ENCODE peak calls at places on chromosomes 12 and 14, in ten cellular contexts. One of them, this sample, is unnamed.

GRCh38 chr12:4153343-4153892 is 120.1 kb upstream of the CCND2 start:
- DNase-seq in IMR-90: no peak
- DNase-seq in neural progenitor cell: no peak
- DNase-seq in upper lobe of right lung: no peak
- DNase-seq in BJ: no peak
- DNase-seq in CD8-positive, alpha-beta T cell: no peak
- DNase-seq in HAP-1: no peak
- DNase-seq in uterus: no peak
- DNase-seq in GM12865: peak; percentile 95
- DNase-seq in H7: no peak
- DNase-seq in this sample: no peak

GRCh38 chr12:29537292-29537691 is 39.8 kb upstream of the OVCH1 start:
- DNase-seq in HAP-1: no peak
- DNase-seq in uterus: no peak
- DNase-seq in BJ: no peak
- DNase-seq in upper lobe of right lung: no peak
- DNase-seq in CD8-positive, alpha-beta T cell: no peak
- DNase-seq in neural progenitor cell: no peak
- DNase-seq in H7: no peak
- DNase-seq in IMR-90: peak; percentile 85
- DNase-seq in GM12865: no peak
- DNase-seq in this sample: no peak

GRCh38 chr14:24232645-24233537 is at the start of gene GMPR2:
- DNase-seq in upper lobe of right lung: no peak
- DNase-seq in neural progenitor cell: no peak
- DNase-seq in H7: peak; percentile 66
- DNase-seq in CD8-positive, alpha-beta T cell: no peak
- DNase-seq in GM12865: peak; percentile 43
- DNase-seq in HAP-1: peak; percentile 86
- DNase-seq in IMR-90: no peak
- DNase-seq in uterus: no peak
- DNase-seq in BJ: no peak
- DNase-seq in this sample: no peak

GRCh38 chr14:22972313-22972930 is 9.9 kb downstream of the AJUBA start:
- DNase-seq in IMR-90: no peak
- DNase-seq in HAP-1: no peak
- DNase-seq in upper lobe of right lung: no peak
- DNase-seq in H7: no peak
- DNase-seq in BJ: no peak
- DNase-seq in uterus: no peak
- DNase-seq in neural progenitor cell: no peak
- DNase-seq in CD8-positive, alpha-beta T cell: no peak
- DNase-seq in GM12865: no peak
- DNase-seq in this sample: no peak

GRCh38 chr14:81716953-81717352 is 183.3 kb upstream of the SEL1L start:
- DNase-seq in upper lobe of right lung: no peak
- DNase-seq in BJ: no peak
- DNase-seq in H7: no peak
- DNase-seq in CD8-positive, alpha-beta T cell: no peak
- DNase-seq in IMR-90: no peak
- DNase-seq in GM12865: no peak
- DNase-seq in uterus: no peak
- DNase-seq in HAP-1: no peak
- DNase-seq in neural progenitor cell: no peak
- DNase-seq in this sample: no peak

GRCh38 chr14:52325632-52326031 is 11.5 kb downstream of the PTGER2 start:
- DNase-seq in BJ: no peak
- DNase-seq in uterus: no peak
- DNase-seq in IMR-90: peak; percentile 92
- DNase-seq in upper lobe of right lung: no peak
- DNase-seq in GM12865: no peak
- DNase-seq in neural progenitor cell: no peak
- DNase-seq in HAP-1: no peak
- DNase-seq in CD8-positive, alpha-beta T cell: no peak
- DNase-seq in H7: no peak
- DNase-seq in this sample: peak; percentile 62

GRCh38 chr14:69827560-69827959 is 30.5 kb upstream of the SLC10A1 start:
- DNase-seq in upper lobe of right lung: no peak
- DNase-seq in IMR-90: no peak
- DNase-seq in uterus: no peak
- DNase-seq in HAP-1: no peak
- DNase-seq in H7: no peak
- DNase-seq in CD8-positive, alpha-beta T cell: no peak
- DNase-seq in BJ: no peak
- DNase-seq in neural progenitor cell: no peak
- DNase-seq in GM12865: no peak
- DNase-seq in this sample: no peak

GRCh38 chr12:5524116-5524768 is 92.3 kb downstream of the NTF3 start:
- DNase-seq in IMR-90: no peak
- DNase-seq in GM12865: no peak
- DNase-seq in uterus: no peak
- DNase-seq in CD8-positive, alpha-beta T cell: no peak
- DNase-seq in neural progenitor cell: no peak
- DNase-seq in HAP-1: no peak
- DNase-seq in upper lobe of right lung: no peak
- DNase-seq in BJ: no peak
- DNase-seq in H7: no peak
- DNase-seq in this sample: no peak

GRCh38 chr14:104085032-104085888 is at the start of gene ASPG:
- DNase-seq in neural progenitor cell: peak; percentile 79
- DNase-seq in uterus: peak; percentile 61
- DNase-seq in BJ: no peak
- DNase-seq in HAP-1: no peak
- DNase-seq in upper lobe of right lung: peak; percentile 74
- DNase-seq in CD8-positive, alpha-beta T cell: no peak
- DNase-seq in GM12865: no peak
- DNase-seq in IMR-90: no peak
- DNase-seq in H7: peak; percentile 99
- DNase-seq in this sample: no peak

GRCh38 chr14:69316449-69317391 is 56.8 kb downstream of the GALNT16 start:
- DNase-seq in neural progenitor cell: no peak
- DNase-seq in BJ: peak; percentile 97
- DNase-seq in H7: peak; percentile 44
- DNase-seq in uterus: peak; percentile 75
- DNase-seq in HAP-1: no peak
- DNase-seq in GM12865: no peak
- DNase-seq in IMR-90: peak; percentile 98
- DNase-seq in CD8-positive, alpha-beta T cell: no peak
- DNase-seq in upper lobe of right lung: peak; percentile 61
- DNase-seq in this sample: peak; percentile 98

GRCh38 chr14:33840797-33841196 is 110.1 kb downstream of the EGLN3 start:
- DNase-seq in upper lobe of right lung: no peak
- DNase-seq in BJ: no peak
- DNase-seq in uterus: no peak
- DNase-seq in neural progenitor cell: no peak
- DNase-seq in IMR-90: no peak
- DNase-seq in CD8-positive, alpha-beta T cell: no peak
- DNase-seq in HAP-1: no peak
- DNase-seq in GM12865: no peak
- DNase-seq in H7: no peak
- DNase-seq in this sample: no peak

GRCh38 chr14:74882103-74882920 is 596 bp downstream of the DLST start:
- DNase-seq in GM12865: peak; percentile 41
- DNase-seq in uterus: peak; percentile 33
- DNase-seq in HAP-1: peak; percentile 45
- DNase-seq in upper lobe of right lung: peak; percentile 79
- DNase-seq in H7: peak; percentile 81
- DNase-seq in CD8-positive, alpha-beta T cell: peak; percentile 36
- DNase-seq in neural progenitor cell: peak; percentile 65
- DNase-seq in IMR-90: peak; percentile 41
- DNase-seq in BJ: no peak
- DNase-seq in this sample: no peak

GRCh38 chr12:30200864-30201263 is 417.1 kb upstream of the TMTC1 start:
- DNase-seq in GM12865: no peak
- DNase-seq in uterus: no peak
- DNase-seq in IMR-90: no peak
- DNase-seq in CD8-positive, alpha-beta T cell: no peak
- DNase-seq in neural progenitor cell: no peak
- DNase-seq in H7: peak; percentile 59
- DNase-seq in HAP-1: no peak
- DNase-seq in BJ: no peak
- DNase-seq in upper lobe of right lung: no peak
- DNase-seq in this sample: no peak

GRCh38 chr12:124565656-124566180 is 1.7 kb downstream of the NCOR2 start:
- DNase-seq in BJ: no peak
- DNase-seq in GM12865: no peak
- DNase-seq in CD8-positive, alpha-beta T cell: no peak
- DNase-seq in IMR-90: no peak
- DNase-seq in upper lobe of right lung: no peak
- DNase-seq in neural progenitor cell: no peak
- DNase-seq in uterus: peak; percentile 33
- DNase-seq in HAP-1: peak; percentile 47
- DNase-seq in H7: peak; percentile 84
- DNase-seq in this sample: no peak

GRCh38 chr12:11653215-11653753 is 3.8 kb downstream of the ETV6 start:
- DNase-seq in upper lobe of right lung: no peak
- DNase-seq in IMR-90: peak; percentile 43
- DNase-seq in H7: no peak
- DNase-seq in uterus: no peak
- DNase-seq in HAP-1: no peak
- DNase-seq in neural progenitor cell: no peak
- DNase-seq in GM12865: peak; percentile 88
- DNase-seq in BJ: no peak
- DNase-seq in CD8-positive, alpha-beta T cell: no peak
- DNase-seq in this sample: no peak

GRCh38 chr12:71455028-71455737 is 15.6 kb downstream of the LGR5 start:
- DNase-seq in upper lobe of right lung: no peak
- DNase-seq in CD8-positive, alpha-beta T cell: no peak
- DNase-seq in uterus: no peak
- DNase-seq in IMR-90: no peak
- DNase-seq in HAP-1: no peak
- DNase-seq in neural progenitor cell: peak; percentile 41
- DNase-seq in GM12865: no peak
- DNase-seq in BJ: no peak
- DNase-seq in H7: no peak
- DNase-seq in this sample: no peak

GRCh38 chr12:124236651-124237050 is 58.2 kb upstream of the RFLNA start:
- DNase-seq in CD8-positive, alpha-beta T cell: no peak
- DNase-seq in neural progenitor cell: no peak
- DNase-seq in GM12865: no peak
- DNase-seq in IMR-90: peak; percentile 63
- DNase-seq in H7: no peak
- DNase-seq in uterus: no peak
- DNase-seq in BJ: peak; percentile 38
- DNase-seq in HAP-1: no peak
- DNase-seq in upper lobe of right lung: no peak
- DNase-seq in this sample: peak; percentile 73

GRCh38 chr14:55129428-55130193 is 559 bp downstream of the LGALS3 start:
- DNase-seq in IMR-90: peak; percentile 74
- DNase-seq in upper lobe of right lung: peak; percentile 86
- DNase-seq in GM12865: peak; percentile 74
- DNase-seq in HAP-1: peak; percentile 66
- DNase-seq in neural progenitor cell: peak; percentile 53
- DNase-seq in H7: peak; percentile 86
- DNase-seq in BJ: no peak
- DNase-seq in uterus: peak; percentile 68
- DNase-seq in CD8-positive, alpha-beta T cell: peak; percentile 18
- DNase-seq in this sample: peak; percentile 12
- H3K4me3 ChIP-seq in IMR-90: peak overlapping the region; percentile 78
- H3K4me3 ChIP-seq in upper lobe of right lung: peak overlapping the region; percentile 82
- H3K4me3 ChIP-seq in GM12865: peak overlapping the region; percentile 62
- H3K4me3 ChIP-seq in HAP-1: peak overlapping the region; percentile 38
- H3K4me3 ChIP-seq in neural progenitor cell: peak overlapping the region; percentile 66
- H3K4me3 ChIP-seq in H7: peak overlapping the region; percentile 53
- H3K4me3 ChIP-seq in BJ: peak overlapping the region; percentile 83
- H3K4me3 ChIP-seq in uterus: peak overlapping the region; percentile 82
- H3K4me3 ChIP-seq in CD8-positive, alpha-beta T cell: peak overlapping the region; percentile 46
- H3K4me3 ChIP-seq in this sample: peak overlapping the region; percentile 73

DNA sequence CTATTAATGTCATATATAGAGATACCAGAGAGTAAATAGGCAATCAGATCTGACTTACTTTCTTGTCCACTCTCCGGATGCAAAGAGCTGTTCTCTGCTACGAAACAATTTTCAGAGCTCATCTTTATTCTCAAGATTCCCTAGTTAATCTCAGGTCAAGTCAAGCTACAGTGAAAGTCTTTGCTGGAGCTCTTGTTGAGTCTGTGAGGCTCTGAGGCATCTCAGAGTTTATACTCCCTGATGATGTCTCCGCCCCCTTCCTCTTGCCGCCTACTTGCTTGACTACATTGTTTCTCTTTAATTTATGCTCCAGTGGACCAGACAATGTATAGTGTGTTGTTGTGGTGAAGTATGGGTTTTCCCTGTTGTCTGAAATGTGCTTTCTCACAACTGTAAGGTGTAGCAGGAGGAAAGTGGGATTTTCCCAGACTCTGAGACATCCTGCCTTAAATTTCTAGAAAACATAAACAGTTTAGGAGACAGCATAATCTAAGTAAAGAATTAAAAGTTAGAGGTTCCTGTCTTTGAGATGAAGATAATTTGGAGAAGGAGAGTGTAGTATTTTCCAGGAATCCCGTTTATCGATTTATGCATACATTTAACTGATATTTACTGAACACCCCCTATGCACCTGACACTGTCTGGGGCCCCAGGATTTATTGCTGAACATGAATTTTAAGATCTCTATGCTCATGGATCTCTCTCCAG is at the start of gene CD69:
- DNase-seq in BJ: no peak
- DNase-seq in CD8-positive, alpha-beta T cell: peak; percentile 60
- DNase-seq in GM12865: peak; percentile 91
- DNase-seq in upper lobe of right lung: no peak
- DNase-seq in uterus: no peak
- DNase-seq in H7: no peak
- DNase-seq in HAP-1: no peak
- DNase-seq in neural progenitor cell: peak; percentile 60
- DNase-seq in IMR-90: no peak
- DNase-seq in this sample: no peak
- H3K4me3 ChIP-seq in BJ: no peak within 1 kb of the TSS
- H3K4me3 ChIP-seq in CD8-positive, alpha-beta T cell: peak within 1 kb of the TSS; percentile 79
- H3K4me3 ChIP-seq in GM12865: peak within 1 kb of the TSS; percentile 65
- H3K4me3 ChIP-seq in upper lobe of right lung: peak within 1 kb of the TSS; percentile 39
- H3K4me3 ChIP-seq in uterus: no peak within 1 kb of the TSS
- H3K4me3 ChIP-seq in H7: no peak within 1 kb of the TSS
- H3K4me3 ChIP-seq in HAP-1: no peak within 1 kb of the TSS
- H3K4me3 ChIP-seq in neural progenitor cell: no peak within 1 kb of the TSS
- H3K4me3 ChIP-seq in IMR-90: no peak within 1 kb of the TSS
- H3K4me3 ChIP-seq in this sample: no peak within 1 kb of the TSS

GRCh38 chr12:59142175-59142574 is 221.9 kb upstream of the LRIG3 start:
- DNase-seq in uterus: no peak
- DNase-seq in HAP-1: no peak
- DNase-seq in BJ: no peak
- DNase-seq in CD8-positive, alpha-beta T cell: no peak
- DNase-seq in H7: no peak
- DNase-seq in IMR-90: no peak
- DNase-seq in neural progenitor cell: no peak
- DNase-seq in GM12865: no peak
- DNase-seq in upper lobe of right lung: no peak
- DNase-seq in this sample: no peak
- H3K4me3 ChIP-seq in uterus: no peak overlapping the region
- H3K4me3 ChIP-seq in HAP-1: no peak overlapping the region
- H3K4me3 ChIP-seq in BJ: no peak overlapping the region
- H3K4me3 ChIP-seq in CD8-positive, alpha-beta T cell: no peak overlapping the region
- H3K4me3 ChIP-seq in H7: no peak overlapping the region
- H3K4me3 ChIP-seq in IMR-90: no peak overlapping the region
- H3K4me3 ChIP-seq in neural progenitor cell: no peak overlapping the region
- H3K4me3 ChIP-seq in GM12865: no peak overlapping the region
- H3K4me3 ChIP-seq in upper lobe of right lung: no peak overlapping the region
- H3K4me3 ChIP-seq in this sample: no peak overlapping the region

DNA sequence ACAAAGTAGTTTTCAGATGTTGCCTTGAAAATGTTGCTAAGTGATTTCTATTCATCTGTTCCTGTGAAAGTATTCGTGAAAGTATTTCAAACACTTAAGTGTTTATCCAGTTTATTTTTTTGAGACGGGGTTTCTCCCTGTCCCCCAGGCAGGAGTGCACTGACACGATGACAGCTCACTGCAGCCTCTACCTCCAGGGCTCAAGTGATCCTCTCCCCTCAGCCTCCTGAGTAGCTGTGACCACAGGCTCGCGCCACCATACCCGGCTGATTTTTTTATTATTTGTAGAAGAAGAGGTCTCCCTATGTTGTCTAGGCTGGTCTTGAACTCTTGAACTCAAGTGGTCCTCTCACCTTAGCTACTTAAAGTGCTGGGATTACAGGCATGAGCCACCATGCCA is 1.7 kb downstream of the ZDHHC17 start:
- DNase-seq in CD8-positive, alpha-beta T cell: no peak
- DNase-seq in GM12865: no peak
- DNase-seq in HAP-1: no peak
- DNase-seq in H7: no peak
- DNase-seq in BJ: no peak
- DNase-seq in uterus: no peak
- DNase-seq in neural progenitor cell: no peak
- DNase-seq in upper lobe of right lung: no peak
- DNase-seq in IMR-90: no peak
- DNase-seq in this sample: no peak
- H3K4me3 ChIP-seq in CD8-positive, alpha-beta T cell: no peak overlapping the region
- H3K4me3 ChIP-seq in GM12865: no peak overlapping the region
- H3K4me3 ChIP-seq in HAP-1: peak overlapping the region; percentile 98
- H3K4me3 ChIP-seq in H7: no peak overlapping the region
- H3K4me3 ChIP-seq in BJ: peak overlapping the region; percentile 79
- H3K4me3 ChIP-seq in uterus: no peak overlapping the region
- H3K4me3 ChIP-seq in neural progenitor cell: peak overlapping the region; percentile 90
- H3K4me3 ChIP-seq in upper lobe of right lung: peak overlapping the region; percentile 79
- H3K4me3 ChIP-seq in IMR-90: peak overlapping the region; percentile 96
- H3K4me3 ChIP-seq in this sample: peak overlapping the region; percentile 90

This sample was measured in astrocyte of the cerebellum.